ENCODE peak calls at places on chromosomes 3 and 15, in eight cellular contexts. Q, D, T, S, V, A, W and X are unnamed samples.

GRCh38 chr3:191963182-191963581 is 502.2 kb downstream of the PYDC2 start:
- DNase-seq in W (no peak), A (no peak), D (no peak), V (no peak), Q (no peak), T (no peak), S (no peak), X (no peak)

GRCh38 chr3:193827831-193828230 is 234.8 kb downstream of the OPA1 start:
- DNase-seq in W (no peak), V (no peak), A (no peak), D (no peak), Q (no peak), S (no peak), T (no peak), X (no peak)

GRCh38 chr15:69126054-69126469 is 34.4 kb upstream of the GLCE start:
- DNase-seq in S (peak; percentile 23), V (no peak), T (peak; percentile 14), D (no peak), A (no peak), W (no peak), Q (peak; percentile 39), X (no peak)

GRCh38 chr3:170513674-170514073 is 72.2 kb downstream of the SLC7A14 start:
- DNase-seq in W (no peak), T (no peak), Q (no peak), V (no peak), D (no peak), S (no peak), A (no peak), X (no peak)

GRCh38 chr3:178629430-178630178 is 93.4 kb downstream of the KCNMB2 start:
- DNase-seq in W (no peak), S (no peak), V (no peak), D (no peak), T (no peak), Q (no peak), A (no peak), X (no peak)

GRCh38 chr15:98937413-98938104 is 70.0 kb downstream of the PGPEP1L start:
- DNase-seq in Q (no peak), T (no peak), D (no peak), W (no peak), S (no peak), A (no peak), V (no peak), X (no peak)

GRCh38 chr3:194369522-194370279 is at the start of gene LRRC15:
- DNase-seq in V (no peak), Q (peak; percentile 55), T (no peak), S (no peak), D (peak; percentile 74), A (no peak), W (no peak), X (no peak)

GRCh38 chr3:51691021-51691420 is 15.8 kb upstream of the GRM2 start:
- DNase-seq in A (no peak), W (no peak), D (no peak), S (no peak), V (no peak), T (no peak), Q (no peak), X (no peak)

GRCh38 chr3:11509175-11510000 is 134.3 kb downstream of the VGLL4 start:
- DNase-seq in V (peak; percentile 67), Q (no peak), T (peak; percentile 82), D (peak; percentile 82), S (no peak), W (no peak), A (no peak), X (no peak)

GRCh38 chr3:194095464-194095863 is 40.5 kb upstream of the HES1 start:
- DNase-seq in T (no peak), S (no peak), D (no peak), Q (no peak), V (peak; percentile 75), A (no peak), W (no peak), X (no peak)

DNA sequence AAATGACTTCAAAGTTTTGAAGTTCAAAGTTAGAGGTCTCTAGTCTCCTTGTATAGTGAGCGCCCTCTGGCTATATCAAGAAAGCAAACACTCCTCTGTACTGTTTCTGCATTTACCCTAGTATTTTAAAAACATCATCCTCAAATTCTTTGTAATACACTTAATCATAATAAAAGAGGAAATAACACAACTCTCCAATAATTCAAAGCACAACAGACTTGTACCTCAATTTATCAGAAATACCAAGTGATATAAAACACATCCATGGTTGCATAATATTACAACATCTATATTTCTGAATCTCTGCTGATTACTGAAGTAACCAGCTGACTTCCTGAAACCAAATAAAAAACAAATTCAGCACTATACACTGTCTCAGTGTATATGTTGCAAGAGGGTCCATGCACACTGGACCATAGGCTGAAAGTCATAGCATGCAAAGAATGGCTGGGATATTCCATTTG is 12.5 kb downstream of the PLOD2 start:
- DNase-seq in W (no peak), A (no peak), S (no peak), V (no peak), D (no peak), Q (no peak), T (no peak), X (no peak)
- TF ChIP-seq CTCF in W (peak; percentile 14), A (peak; percentile 36), S (no peak), V (no peak), D (peak; percentile 54), Q (no peak), T (no peak), X (no peak)

GRCh38 chr15:58111718-58112104 is 26.5 kb upstream of the AQP9 start:
- DNase-seq in S (no peak), Q (no peak), D (no peak), T (no peak), V (no peak), W (no peak), A (no peak), X (no peak)
- TF ChIP-seq CTCF in S (no peak), Q (no peak), D (no peak), T (no peak), V (no peak), W (no peak), A (no peak), X (no peak)

DNA sequence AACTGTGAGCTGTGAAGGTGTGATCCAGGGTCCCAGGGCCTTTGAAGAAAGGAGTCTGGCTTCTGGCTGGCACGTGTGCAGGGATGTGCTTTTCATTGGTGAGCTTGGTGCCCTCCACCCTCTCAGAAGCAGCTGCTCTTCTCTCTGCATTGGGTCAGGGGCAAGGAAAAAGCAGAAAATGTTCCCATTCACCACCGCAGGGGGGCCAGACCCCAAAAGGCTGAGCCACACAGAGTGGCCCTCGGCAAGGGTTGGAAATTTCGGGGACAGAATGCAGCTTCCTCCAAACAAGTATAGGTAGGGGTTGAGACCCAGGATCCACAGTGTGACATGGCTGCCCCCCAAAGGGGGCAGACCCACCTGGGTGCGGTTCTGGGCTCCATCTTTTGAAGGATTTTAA is 2.5 kb downstream of the CSK start:
- DNase-seq in V (no peak), W (peak; percentile 27), T (no peak), A (no peak), D (no peak), S (peak; percentile 49), Q (no peak), X (no peak)
- TF ChIP-seq CTCF in V (no peak), W (peak; percentile 13), T (no peak), A (no peak), D (no peak), S (no peak), Q (no peak), X (no peak)

GRCh38 chr3:72232777-72233176 is 447.8 kb upstream of the PROK2 start:
- DNase-seq in S (no peak), D (no peak), T (no peak), Q (no peak), W (no peak), V (no peak), A (no peak), X (no peak)
- TF ChIP-seq CTCF in S (no peak), D (no peak), T (no peak), Q (no peak), W (no peak), V (no peak), A (no peak), X (no peak)

DNA sequence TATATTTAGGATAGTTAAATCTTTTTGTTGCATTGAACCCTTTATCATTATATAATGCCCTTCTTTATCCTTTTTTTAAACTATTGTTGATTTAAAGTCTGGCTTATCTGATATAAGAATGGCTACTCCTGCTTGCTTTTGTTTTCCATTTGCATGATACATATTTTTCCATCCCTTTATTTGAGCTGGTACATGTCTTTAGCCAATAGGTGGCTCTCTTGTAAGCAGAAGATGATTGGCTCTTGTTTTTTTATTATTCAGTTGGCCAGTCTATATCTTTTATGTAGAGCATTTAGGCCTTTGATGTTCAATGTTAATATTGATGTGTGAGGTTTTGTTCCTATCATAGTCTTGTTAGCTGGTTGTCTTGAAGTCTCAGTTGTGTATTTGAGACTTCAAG is 99.5 kb upstream of the MCTP2 start:
- DNase-seq in Q (no peak), W (no peak), D (no peak), T (no peak), A (no peak), V (no peak), S (no peak), X (no peak)
- TF ChIP-seq CTCF in Q (no peak), W (peak; percentile 13), D (peak; percentile 56), T (no peak), A (no peak), V (no peak), S (no peak), X (no peak)

GRCh38 chr15:61824291-61824690 is 236.0 kb downstream of the VPS13C start:
- DNase-seq in W (no peak), V (no peak), S (no peak), Q (no peak), T (no peak), D (no peak), A (no peak), X (no peak)

GRCh38 chr15:61828008-61828407 is 232.2 kb downstream of the VPS13C start:
- DNase-seq in S (no peak), Q (peak; percentile 32), W (no peak), A (no peak), T (no peak), V (no peak), D (no peak), X (no peak)

GRCh38 chr15:61828860-61829513 is 231.3 kb downstream of the VPS13C start:
- DNase-seq in V (no peak), Q (no peak), W (no peak), S (no peak), T (no peak), D (no peak), A (no peak), X (no peak)

GRCh38 chr15:61829514-61829889 is 230.7 kb downstream of the VPS13C start:
- DNase-seq in D (no peak), Q (no peak), W (no peak), A (no peak), S (no peak), V (no peak), T (no peak), X (no peak)

GRCh38 chr15:61827131-61827530 is 233.1 kb downstream of the VPS13C start:
- DNase-seq in A (no peak), D (no peak), V (no peak), S (no peak), Q (no peak), T (no peak), W (no peak), X (no peak)
- TF ChIP-seq CTCF in A (no peak), D (no peak), V (no peak), S (no peak), Q (no peak), T (no peak), W (no peak), X (no peak)

GRCh38 chr3:9404680-9405079 is 7.3 kb downstream of the SETD5 start:
- DNase-seq in T (no peak), V (no peak), W (no peak), Q (no peak), D (no peak), A (no peak), S (no peak), X (peak; percentile 8)
- TF ChIP-seq CTCF in T (no peak), V (no peak), W (no peak), Q (no peak), D (peak; percentile 24), A (peak; percentile 22), S (no peak), X (peak; percentile 16)

GRCh38 chr3:166478356-166478755 is 641.1 kb upstream of the BCHE start:
- DNase-seq in V (no peak), A (no peak), S (no peak), Q (no peak), W (peak; percentile 94), T (no peak), D (no peak), X (no peak)
- TF ChIP-seq CTCF in V (no peak), A (no peak), S (no peak), Q (no peak), W (no peak), T (no peak), D (no peak), X (no peak)